ENCODE peak calls at places on chromosomes 12 and 14, in six cellular contexts. J, X, D, W, M and R are unnamed samples.

GRCh38 chr12:64796205-64796845 is 28.1 kb upstream of the TBC1D30 start:
- DNase-seq in J (peak), X (peak), D (peak), W (peak), M (no peak), R (peak)

GRCh38 chr12:115857160-115857920 is 420.2 kb downstream of the MED13L start:
- DNase-seq in J (no peak), X (no peak), D (no peak), W (no peak), M (no peak), R (no peak)

GRCh38 chr14:101480022-101480746 is 81.1 kb upstream of the DIO3 start:
- DNase-seq in J (no peak), X (no peak), D (no peak), W (no peak), M (peak), R (no peak)

GRCh38 chr14:53921027-53921426 is 35.6 kb downstream of the BMP4 start:
- DNase-seq in J (no peak), X (no peak), D (no peak), W (no peak), M (no peak), R (no peak)

GRCh38 chr14:22886500-22887259 is 3.7 kb downstream of the REM2 start:
- DNase-seq in J (peak), X (peak), D (peak), W (no peak), M (peak), R (peak)

GRCh38 chr12:113875681-113876080 is 90.4 kb downstream of the RBM19 start:
- DNase-seq in J (no peak), X (no peak), D (no peak), W (no peak), M (no peak), R (no peak)

GRCh38 chr14:51682411-51682810 is 30.7 kb downstream of the FRMD6 start:
- DNase-seq in J (no peak), X (no peak), D (no peak), W (peak), M (no peak), R (no peak)

GRCh38 chr12:108597559-108598471 is at the start of gene TMEM119:
- DNase-seq in J (no peak), X (no peak), D (no peak), W (peak), M (peak), R (no peak)

GRCh38 chr14:69346710-69347109 is 51.4 kb downstream of the ERH start:
- DNase-seq in J (no peak), X (no peak), D (no peak), W (no peak), M (peak), R (no peak)

GRCh38 chr12:121800694-121801600 is 2.9 kb upstream of the SETD1B start:
- DNase-seq in J (peak), X (no peak), D (peak), W (no peak), M (peak), R (peak)

GRCh38 chr12:103301642-103302620 is 193.8 kb downstream of the C12orf42 start:
- DNase-seq in J (no peak), X (no peak), D (no peak), W (no peak), M (peak), R (no peak)

GRCh38 chr12:2283910-2284309 is 231.1 kb downstream of the CACNA1C start:
- DNase-seq in J (no peak), X (no peak), D (no peak), W (no peak), M (no peak), R (no peak)

GRCh38 chr14:100733152-100733850 is 6.6 kb downstream of the DLK1 start:
- DNase-seq in J (no peak), X (no peak), D (no peak), W (no peak), M (peak), R (no peak)

GRCh38 chr12:34389378-34390170 is 367.3 kb downstream of the ALG10 start:
- DNase-seq in J (no peak), X (no peak), D (no peak), W (no peak), M (no peak), R (no peak)

GRCh38 chr14:92482621-92483319 is 30.8 kb upstream of the RIN3 start:
- DNase-seq in J (no peak), X (no peak), D (no peak), W (no peak), M (peak), R (no peak)

GRCh38 chr12:7123806-7124519 is 4.7 kb downstream of the RBP5 start:
- DNase-seq in J (no peak), X (no peak), D (no peak), W (no peak), M (no peak), R (no peak)

GRCh38 chr12:100716949-100717732 is 77.4 kb upstream of the ANO4 start:
- DNase-seq in J (no peak), X (no peak), D (no peak), W (no peak), M (peak), R (no peak)

GRCh38 chr12:52910248-52910883 is 5.5 kb upstream of the KRT8 start:
- DNase-seq in J (no peak), X (no peak), D (no peak), W (no peak), M (no peak), R (no peak)

GRCh38 chr12:101769865-101770264 is 30.6 kb upstream of the SYCP3 start:
- DNase-seq in J (no peak), X (no peak), D (no peak), W (no peak), M (no peak), R (no peak)

GRCh38 chr12:42145552-42146215 is 1.0 kb upstream of the GXYLT1 start:
- DNase-seq in J (peak), X (no peak), D (no peak), W (no peak), M (peak), R (no peak)

GRCh38 chr14:103839569-103839968 is 7.8 kb downstream of the PPP1R13B start:
- DNase-seq in J (no peak), X (no peak), D (no peak), W (no peak), M (no peak), R (no peak)

GRCh38 chr12:64714551-64714968 is 44.6 kb downstream of the GNS start:
- DNase-seq in J (no peak), X (no peak), D (no peak), W (no peak), M (no peak), R (no peak)

GRCh38 chr12:10182662-10183061 is 3.8 kb downstream of the TMEM52B start:
- DNase-seq in J (no peak), X (no peak), D (no peak), W (no peak), M (no peak), R (no peak)

GRCh38 chr12:104600790-104601739 is 144.3 kb downstream of the CHST11 start:
- DNase-seq in J (no peak), X (no peak), D (no peak), W (no peak), M (no peak), R (no peak)

GRCh38 chr14:24630872-24631477 is 3.0 kb downstream of the GZMB start:
- DNase-seq in J (no peak), X (no peak), D (no peak), W (no peak), M (no peak), R (no peak)

GRCh38 chr12:2719405-2719804 is 75.4 kb upstream of the FKBP4 start:
- DNase-seq in J (no peak), X (no peak), D (no peak), W (no peak), M (no peak), R (no peak)

GRCh38 chr12:100128509-100128908 is 14.2 kb downstream of the BLTP3B start:
- DNase-seq in J (no peak), X (no peak), D (no peak), W (no peak), M (peak), R (no peak)

GRCh38 chr14:73610692-73611091 is 1.6 kb upstream of the ACOT6 start:
- DNase-seq in J (no peak), X (no peak), D (no peak), W (no peak), M (no peak), R (no peak)

GRCh38 chr14:24311837-24312615 is 724 bp downstream of the LTB4R start:
- DNase-seq in J (no peak), X (no peak), D (no peak), W (no peak), M (no peak), R (no peak)